ENCODE peak calls at places on chromosomes 6 and 20, in five cellular contexts. One of them, this sample, is unnamed.
A peak's percentile ranks its signal among the peaks of the same experiment; 100 is the strongest.

GRCh38 chr6:148464319-148465010 is 121.8 kb downstream of the SASH1 start:
- DNase-seq in COR-L47: peak; percentile 24
- DNase-seq in T-cell: peak; percentile 24
- DNase-seq in CD4-positive, alpha-beta T cell: peak; percentile 20
- DNase-seq in pancreas: no peak
- DNase-seq in this sample: peak; percentile 70

GRCh38 chr6:115643762-115644161 is 416.9 kb downstream of the FRK start:
- DNase-seq in COR-L47: no peak
- DNase-seq in T-cell: no peak
- DNase-seq in CD4-positive, alpha-beta T cell: no peak
- DNase-seq in pancreas: no peak
- DNase-seq in this sample: peak; percentile 37

GRCh38 chr6:154070657-154071056 is 31.6 kb downstream of the OPRM1 start:
- DNase-seq in COR-L47: no peak
- DNase-seq in T-cell: no peak
- DNase-seq in CD4-positive, alpha-beta T cell: no peak
- DNase-seq in pancreas: no peak
- DNase-seq in this sample: no peak

GRCh38 chr20:13024581-13024980 is 15.8 kb downstream of the SPTLC3 start:
- DNase-seq in COR-L47: no peak
- DNase-seq in T-cell: no peak
- DNase-seq in CD4-positive, alpha-beta T cell: no peak
- DNase-seq in pancreas: no peak
- DNase-seq in this sample: no peak

GRCh38 chr6:112415366-112415765 is 68.2 kb downstream of the RFPL4B start:
- DNase-seq in COR-L47: no peak
- DNase-seq in T-cell: no peak
- DNase-seq in CD4-positive, alpha-beta T cell: no peak
- DNase-seq in pancreas: no peak
- DNase-seq in this sample: peak; percentile 93

GRCh38 chr20:62475027-62475818 is 572 bp downstream of the GATA5 start:
- DNase-seq in COR-L47: no peak
- DNase-seq in T-cell: no peak
- DNase-seq in CD4-positive, alpha-beta T cell: no peak
- DNase-seq in pancreas: no peak
- DNase-seq in this sample: no peak

GRCh38 chr6:10205892-10206291 is 209.0 kb downstream of the TFAP2A start:
- DNase-seq in COR-L47: no peak
- DNase-seq in T-cell: no peak
- DNase-seq in CD4-positive, alpha-beta T cell: no peak
- DNase-seq in pancreas: no peak
- DNase-seq in this sample: no peak

GRCh38 chr6:21402368-21402767 is 191.2 kb upstream of the SOX4 start:
- DNase-seq in COR-L47: no peak
- DNase-seq in T-cell: no peak
- DNase-seq in CD4-positive, alpha-beta T cell: no peak
- DNase-seq in pancreas: no peak
- DNase-seq in this sample: no peak

GRCh38 chr6:29506446-29507067 is 18.8 kb upstream of the MAS1L start:
- DNase-seq in COR-L47: no peak
- DNase-seq in T-cell: no peak
- DNase-seq in CD4-positive, alpha-beta T cell: no peak
- DNase-seq in pancreas: no peak
- DNase-seq in this sample: no peak

GRCh38 chr6:79538481-79538971 is 1.3 kb upstream of the LCA5 start:
- DNase-seq in COR-L47: no peak
- DNase-seq in T-cell: no peak
- DNase-seq in CD4-positive, alpha-beta T cell: no peak
- DNase-seq in pancreas: no peak
- DNase-seq in this sample: peak; percentile 75

GRCh38 chr6:152380351-152380767 is 256.8 kb downstream of the SYNE1 start:
- DNase-seq in COR-L47: no peak
- DNase-seq in T-cell: no peak
- DNase-seq in CD4-positive, alpha-beta T cell: no peak
- DNase-seq in pancreas: no peak
- DNase-seq in this sample: peak; percentile 78

GRCh38 chr6:43127180-43127579 is 43.9 kb upstream of the SRF start:
- DNase-seq in COR-L47: no peak
- DNase-seq in T-cell: no peak
- DNase-seq in CD4-positive, alpha-beta T cell: no peak
- DNase-seq in pancreas: no peak
- DNase-seq in this sample: no peak

GRCh38 chr6:154277578-154278128 is 79.0 kb downstream of the IPCEF1 start:
- DNase-seq in COR-L47: no peak
- DNase-seq in T-cell: no peak
- DNase-seq in CD4-positive, alpha-beta T cell: no peak
- DNase-seq in pancreas: no peak
- DNase-seq in this sample: no peak

GRCh38 chr20:38350879-38351775 is 4.8 kb downstream of the LBP start:
- DNase-seq in COR-L47: no peak
- DNase-seq in T-cell: no peak
- DNase-seq in CD4-positive, alpha-beta T cell: no peak
- DNase-seq in pancreas: no peak
- DNase-seq in this sample: no peak

GRCh38 chr6:40247516-40248115 is 313.4 kb upstream of the MOCS1 start:
- DNase-seq in COR-L47: no peak
- DNase-seq in T-cell: no peak
- DNase-seq in CD4-positive, alpha-beta T cell: no peak
- DNase-seq in pancreas: no peak
- DNase-seq in this sample: no peak

GRCh38 chr6:119096683-119097310 is 18.3 kb upstream of the FAM184A start:
- DNase-seq in COR-L47: no peak
- DNase-seq in T-cell: no peak
- DNase-seq in CD4-positive, alpha-beta T cell: no peak
- DNase-seq in pancreas: no peak
- DNase-seq in this sample: peak; percentile 85

GRCh38 chr6:132648356-132648755 is 10.6 kb downstream of the TAAR1 start:
- DNase-seq in COR-L47: no peak
- DNase-seq in T-cell: no peak
- DNase-seq in CD4-positive, alpha-beta T cell: no peak
- DNase-seq in pancreas: no peak
- DNase-seq in this sample: no peak

GRCh38 chr6:53048431-53049195 is 16.6 kb upstream of the FBXO9 start:
- DNase-seq in COR-L47: no peak
- DNase-seq in T-cell: no peak
- DNase-seq in CD4-positive, alpha-beta T cell: no peak
- DNase-seq in pancreas: no peak
- DNase-seq in this sample: no peak

GRCh38 chr6:33313709-33314514 is at the start of gene TAPBP:
- DNase-seq in COR-L47: peak; percentile 18
- DNase-seq in T-cell: peak; percentile 77
- DNase-seq in CD4-positive, alpha-beta T cell: peak; percentile 76
- DNase-seq in pancreas: peak; percentile 84
- DNase-seq in this sample: peak; percentile 82

GRCh38 chr6:111228094-111228493 is 140.8 kb downstream of the SLC16A10 start:
- DNase-seq in COR-L47: no peak
- DNase-seq in T-cell: no peak
- DNase-seq in CD4-positive, alpha-beta T cell: no peak
- DNase-seq in pancreas: no peak
- DNase-seq in this sample: no peak

GRCh38 chr6:169964440-169965212 is 213.2 kb downstream of the ERMARD start:
- DNase-seq in COR-L47: no peak
- DNase-seq in T-cell: no peak
- DNase-seq in CD4-positive, alpha-beta T cell: no peak
- DNase-seq in pancreas: no peak
- DNase-seq in this sample: peak; percentile 68

GRCh38 chr6:1080453-1081328 is 231.2 kb upstream of the FOXQ1 start:
- DNase-seq in COR-L47: no peak
- DNase-seq in T-cell: no peak
- DNase-seq in CD4-positive, alpha-beta T cell: no peak
- DNase-seq in pancreas: peak; percentile 68
- DNase-seq in this sample: no peak

GRCh38 chr6:87702589-87702945 is 534 bp upstream of the AKIRIN2 start:
- DNase-seq in COR-L47: no peak
- DNase-seq in T-cell: no peak
- DNase-seq in CD4-positive, alpha-beta T cell: no peak
- DNase-seq in pancreas: no peak
- DNase-seq in this sample: peak; percentile 44

GRCh38 chr6:72787521-72788031 is 165.7 kb downstream of the KCNQ5 start:
- DNase-seq in COR-L47: no peak
- DNase-seq in T-cell: no peak
- DNase-seq in CD4-positive, alpha-beta T cell: no peak
- DNase-seq in pancreas: no peak
- DNase-seq in this sample: peak; percentile 80

GRCh38 chr6:159038914-159039884 is 5.6 kb downstream of the TAGAP start:
- DNase-seq in COR-L47: no peak
- DNase-seq in T-cell: no peak
- DNase-seq in CD4-positive, alpha-beta T cell: no peak
- DNase-seq in pancreas: no peak
- DNase-seq in this sample: peak; percentile 60

GRCh38 chr20:934186-934840 is 18.2 kb upstream of the ANGPT4 start:
- DNase-seq in COR-L47: no peak
- DNase-seq in T-cell: no peak
- DNase-seq in CD4-positive, alpha-beta T cell: no peak
- DNase-seq in pancreas: no peak
- DNase-seq in this sample: no peak

GRCh38 chr6:140446241-140446640 is 1071.8 kb upstream of the CITED2 start:
- DNase-seq in COR-L47: no peak
- DNase-seq in T-cell: no peak
- DNase-seq in CD4-positive, alpha-beta T cell: no peak
- DNase-seq in pancreas: no peak
- DNase-seq in this sample: no peak

GRCh38 chr6:107695061-107695715 is 128.9 kb downstream of the SCML4 start:
- DNase-seq in COR-L47: no peak
- DNase-seq in T-cell: no peak
- DNase-seq in CD4-positive, alpha-beta T cell: no peak
- DNase-seq in pancreas: no peak
- DNase-seq in this sample: no peak

GRCh38 chr6:170202416-170203135 is 88.3 kb downstream of the DLL1 start:
- DNase-seq in COR-L47: no peak
- DNase-seq in T-cell: no peak
- DNase-seq in CD4-positive, alpha-beta T cell: no peak
- DNase-seq in pancreas: no peak
- DNase-seq in this sample: no peak

GRCh38 chr6:92559611-92560010 is 859.7 kb downstream of the EPHA7 start:
- DNase-seq in COR-L47: no peak
- DNase-seq in T-cell: no peak
- DNase-seq in CD4-positive, alpha-beta T cell: no peak
- DNase-seq in pancreas: no peak
- DNase-seq in this sample: no peak

GRCh38 chr6:106026748-106027147 is 59.4 kb upstream of the PRDM1 start:
- DNase-seq in COR-L47: no peak
- DNase-seq in T-cell: no peak
- DNase-seq in CD4-positive, alpha-beta T cell: no peak
- DNase-seq in pancreas: no peak
- DNase-seq in this sample: no peak

GRCh38 chr6:149859938-149860337 is 4.2 kb downstream of the LRP11 start:
- DNase-seq in COR-L47: no peak
- DNase-seq in T-cell: no peak
- DNase-seq in CD4-positive, alpha-beta T cell: no peak
- DNase-seq in pancreas: no peak
- DNase-seq in this sample: no peak

GRCh38 chr20:41004561-41005360 is 23.9 kb upstream of the TOP1 start:
- DNase-seq in COR-L47: no peak
- DNase-seq in T-cell: no peak
- DNase-seq in CD4-positive, alpha-beta T cell: no peak
- DNase-seq in pancreas: no peak
- DNase-seq in this sample: no peak

GRCh38 chr6:144006731-144007454 is 1.2 kb downstream of the PLAGL1 start:
- DNase-seq in COR-L47: no peak
- DNase-seq in T-cell: peak; percentile 0
- DNase-seq in CD4-positive, alpha-beta T cell: no peak
- DNase-seq in pancreas: no peak
- DNase-seq in this sample: peak; percentile 53

GRCh38 chr6:43471399-43471798 is 6.0 kb upstream of the TJAP1 start:
- DNase-seq in COR-L47: no peak
- DNase-seq in T-cell: no peak
- DNase-seq in CD4-positive, alpha-beta T cell: no peak
- DNase-seq in pancreas: no peak
- DNase-seq in this sample: peak; percentile 58

GRCh38 chr6:18121580-18122127 is 823 bp downstream of the NHLRC1 start:
- DNase-seq in COR-L47: no peak
- DNase-seq in T-cell: no peak
- DNase-seq in CD4-positive, alpha-beta T cell: no peak
- DNase-seq in pancreas: peak; percentile 67
- DNase-seq in this sample: no peak

GRCh38 chr6:22149501-22150490 is 147.0 kb downstream of the PRL start:
- DNase-seq in COR-L47: peak; percentile 57
- DNase-seq in T-cell: no peak
- DNase-seq in CD4-positive, alpha-beta T cell: no peak
- DNase-seq in pancreas: no peak
- DNase-seq in this sample: no peak

GRCh38 chr6:39778581-39779270 is 13.4 kb upstream of the DAAM2 start:
- DNase-seq in COR-L47: no peak
- DNase-seq in T-cell: no peak
- DNase-seq in CD4-positive, alpha-beta T cell: no peak
- DNase-seq in pancreas: no peak
- DNase-seq in this sample: no peak